ENCODE peak calls at places on chromosomes 7 and 10, in seven cellular contexts. Z is HepG2, R is HCT116, U is H1, Q is WTC11, E is K562, Y is GM12878. O is an unnamed sample.
A peak's percentile ranks its signal among the peaks of the same experiment; 100 is the strongest.

GRCh38 chr7:636396-636795 is 90.1 kb upstream of the DNAAF5 start:
- DNase-seq in Z (peak; percentile 12), R (peak; percentile 65), U (no peak), Q (peak; percentile 27), E (peak; percentile 68), Y (no peak), O (no peak)

GRCh38 chr7:122532406-122533269 is 166.3 kb downstream of the RNF133 start:
- DNase-seq in Z (peak; percentile 4), R (peak; percentile 4), U (no peak), Q (peak; percentile 19), E (peak; percentile 33), Y (no peak), O (peak; percentile 7)

GRCh38 chr7:99597762-99598501 is at the start of gene TMEM225B:
- DNase-seq in Z (no peak), R (no peak), U (peak; percentile 55), Q (peak; percentile 24), E (peak; percentile 60), Y (no peak), O (no peak)

GRCh38 chr10:43824934-43825333 is 176.3 kb upstream of the ZNF32 start:
- DNase-seq in Z (peak; percentile 3), R (no peak), U (no peak), Q (no peak), E (no peak), Y (no peak), O (no peak)

GRCh38 chr7:122135275-122135674 is 8.8 kb downstream of the AASS start:
- DNase-seq in Z (no peak), R (no peak), U (no peak), Q (no peak), E (no peak), Y (no peak), O (no peak)

GRCh38 chr10:35910234-35910633 is 268.1 kb upstream of the FZD8 start:
- DNase-seq in Z (no peak), R (no peak), U (no peak), Q (no peak), E (no peak), Y (no peak), O (no peak)

GRCh38 chr10:78433063-78433717 is 399.5 kb downstream of the RPS24 start:
- DNase-seq in Z (no peak), R (no peak), U (no peak), Q (no peak), E (no peak), Y (no peak), O (no peak)

GRCh38 chr10:132850246-132850645 is 64.3 kb upstream of the NKX6-2 start:
- DNase-seq in Z (no peak), R (no peak), U (no peak), Q (peak; percentile 6), E (no peak), Y (no peak), O (no peak)

GRCh38 chr10:96858706-96859050 is 26.6 kb downstream of the LCOR start:
- DNase-seq in Z (no peak), R (no peak), U (no peak), Q (no peak), E (peak; percentile 33), Y (no peak), O (no peak)

GRCh38 chr7:921071-921461 is 33.4 kb downstream of the ADAP1 start:
- DNase-seq in Z (no peak), R (no peak), U (peak; percentile 41), Q (peak; percentile 4), E (no peak), Y (no peak), O (no peak)

GRCh38 chr7:125059861-125060456 is 130.3 kb upstream of the POT1 start:
- DNase-seq in Z (no peak), R (no peak), U (no peak), Q (no peak), E (no peak), Y (no peak), O (no peak)

GRCh38 chr7:27123021-27123476 is 7.5 kb downstream of the HOXA4 start:
- DNase-seq in Z (peak; percentile 44), R (no peak), U (peak; percentile 60), Q (no peak), E (no peak), Y (no peak), O (no peak)

GRCh38 chr10:102814873-102815661 is 22.1 kb downstream of the CYP17A1 start:
- DNase-seq in Z (peak; percentile 90), R (no peak), U (no peak), Q (no peak), E (no peak), Y (no peak), O (no peak)

GRCh38 chr10:133076274-133077038 is 11.3 kb upstream of the ADGRA1 start:
- DNase-seq in Z (no peak), R (no peak), U (no peak), Q (no peak), E (no peak), Y (no peak), O (no peak)

GRCh38 chr10:52874541-52874940 is 102.0 kb upstream of the MBL2 start:
- DNase-seq in Z (no peak), R (no peak), U (no peak), Q (no peak), E (no peak), Y (no peak), O (no peak)

GRCh38 chr7:78176186-78176585 is 377.6 kb downstream of the PHTF2 start:
- DNase-seq in Z (no peak), R (no peak), U (no peak), Q (no peak), E (no peak), Y (no peak), O (no peak)

GRCh38 chr7:116259821-116260440 is 49.6 kb downstream of the TES start:
- DNase-seq in Z (no peak), R (peak; percentile 76), U (no peak), Q (no peak), E (no peak), Y (no peak), O (no peak)

GRCh38 chr10:96850825-96851224 is 18.7 kb downstream of the LCOR start:
- DNase-seq in Z (no peak), R (no peak), U (no peak), Q (no peak), E (no peak), Y (no peak), O (no peak)

GRCh38 chr7:149624006-149624405 is 126.4 kb upstream of the ZNF746 start:
- DNase-seq in Z (peak; percentile 26), R (no peak), U (no peak), Q (peak; percentile 31), E (no peak), Y (no peak), O (peak; percentile 48)

GRCh38 chr10:88337134-88337533 is 246.0 kb downstream of the RNLS start:
- DNase-seq in Z (no peak), R (no peak), U (no peak), Q (no peak), E (no peak), Y (no peak), O (no peak)

GRCh38 chr10:106566871-106567270 is 597.6 kb downstream of the SORCS1 start:
- DNase-seq in Z (no peak), R (no peak), U (no peak), Q (no peak), E (no peak), Y (no peak), O (no peak)

GRCh38 chr10:128086003-128086863 is 40.0 kb downstream of the MKI67 start:
- DNase-seq in Z (no peak), R (no peak), U (no peak), Q (no peak), E (no peak), Y (no peak), O (no peak)

GRCh38 chr10:22610595-22610994 is 103.8 kb downstream of the PIP4K2A start:
- DNase-seq in Z (no peak), R (no peak), U (no peak), Q (no peak), E (no peak), Y (no peak), O (no peak)

GRCh38 chr10:22607261-22607660 is 107.1 kb downstream of the PIP4K2A start:
- DNase-seq in Z (no peak), R (no peak), U (no peak), Q (no peak), E (no peak), Y (no peak), O (no peak)

GRCh38 chr10:22611425-22612111 is 102.8 kb downstream of the PIP4K2A start:
- DNase-seq in Z (no peak), R (no peak), U (no peak), Q (no peak), E (no peak), Y (peak; percentile 57), O (no peak)

GRCh38 chr10:22612316-22612715 is 102.1 kb downstream of the PIP4K2A start:
- DNase-seq in Z (no peak), R (no peak), U (no peak), Q (no peak), E (no peak), Y (no peak), O (no peak)

GRCh38 chr10:22609719-22610118 is 104.7 kb downstream of the PIP4K2A start:
- DNase-seq in Z (no peak), R (no peak), U (no peak), Q (no peak), E (no peak), Y (no peak), O (no peak)
- TF ChIP-seq SP1 in Z (no peak), R (no peak), U (no peak), Q (no peak), E (no peak), Y (no peak), O (no peak)

DNA sequence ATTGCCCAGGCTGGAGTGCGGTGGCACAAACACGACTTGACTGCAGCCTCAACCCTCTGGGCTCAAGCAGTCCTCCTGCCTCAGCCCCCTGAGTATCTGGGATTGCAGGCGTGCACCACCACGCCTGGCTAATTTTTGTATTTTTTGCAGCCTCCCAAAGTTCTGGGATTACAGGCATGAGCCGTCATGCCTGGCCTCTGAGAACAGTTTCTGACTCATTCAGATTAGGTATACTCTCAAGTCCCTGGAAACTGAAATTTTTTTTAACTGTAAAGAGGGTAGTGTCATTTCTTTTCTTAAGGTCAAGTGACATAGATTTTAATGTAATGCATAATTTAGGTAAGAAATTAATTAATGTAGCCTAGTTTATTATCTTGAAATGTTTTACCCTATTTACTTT is 104.7 kb downstream of the SEPTIN7 start:
- DNase-seq in Z (no peak), R (no peak), U (no peak), Q (no peak), E (no peak), Y (no peak), O (no peak)
- TF ChIP-seq SP1 in Z (no peak), R (no peak), U (no peak), Q (no peak), E (no peak), Y (no peak), O (no peak)

GRCh38 chr10:32245760-32246159 is 101.2 kb downstream of the EPC1 start:
- DNase-seq in Z (no peak), R (no peak), U (no peak), Q (no peak), E (no peak), Y (no peak), O (no peak)
- TF ChIP-seq SP1 in Z (no peak), R (no peak), U (no peak), Q (no peak), E (no peak), Y (no peak), O (no peak)

DNA sequence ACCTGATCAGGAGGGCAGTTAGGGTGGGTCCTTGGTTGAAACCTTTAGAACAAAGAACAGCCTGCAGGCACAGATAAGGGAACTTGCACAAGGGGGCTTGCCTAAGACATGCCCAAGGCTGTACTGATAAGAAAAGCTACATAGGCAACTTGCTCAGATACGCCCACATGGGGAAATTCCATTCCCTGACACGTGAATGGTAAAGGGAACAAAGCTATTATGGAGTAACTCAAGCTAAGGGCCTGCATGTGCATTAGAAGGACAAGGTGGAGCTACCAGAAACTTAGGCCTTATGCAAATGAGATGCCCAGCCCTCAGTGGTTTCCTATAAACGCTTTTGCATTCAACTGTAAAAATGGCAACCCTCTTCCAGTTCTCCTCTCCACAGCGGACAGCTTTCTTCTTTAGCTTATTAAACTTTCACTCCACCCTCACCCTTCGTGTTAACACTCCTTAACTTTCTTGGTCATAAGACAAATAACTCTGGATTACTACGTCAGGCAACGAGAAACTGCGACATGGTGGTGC is 1192.1 kb upstream of the CELF2 start:
- DNase-seq in Z (no peak), R (no peak), U (no peak), Q (no peak), E (peak; percentile 46), Y (no peak), O (no peak)
- TF ChIP-seq SP1 in Z (no peak), R (no peak), U (no peak), Q (no peak), E (no peak), Y (no peak), O (no peak)

O was measured in HEK293T.